ENCODE peak calls at places on chromosomes 4 and X, in four cellular contexts. Y is SK-N-SH, G is GM12878, H is K562. N is an unnamed sample.

GRCh38 chr4:116358633-116359222 is 726.6 kb downstream of the TRAM1L1 start:
- DNase-seq in Y (peak; percentile 15), G (peak; percentile 44), H (peak; percentile 69), N (peak; percentile 83)

GRCh38 chrX:153568612-153569011 is 30.3 kb downstream of the CCNQ start:
- DNase-seq in Y (no peak), G (no peak), H (peak; percentile 11), N (peak; percentile 24)

GRCh38 chr4:143344011-143344410 is 7.3 kb downstream of the GAB1 start:
- DNase-seq in Y (no peak), G (no peak), H (no peak), N (no peak)

GRCh38 chr4:53128959-53129358 is 236.9 kb downstream of the SCFD2 start:
- DNase-seq in Y (no peak), G (no peak), H (no peak), N (no peak)

GRCh38 chr4:113869743-113870375 is 108.3 kb upstream of the CAMK2D start:
- DNase-seq in Y (no peak), G (peak; percentile 54), H (no peak), N (no peak)

GRCh38 chrX:39854772-39855747 is 242.7 kb downstream of the BCOR start:
- DNase-seq in Y (no peak), G (peak; percentile 82), H (no peak), N (no peak)

GRCh38 chrX:71664889-71665491 is 2.4 kb upstream of the LOC101059915 start:
- DNase-seq in Y (no peak), G (no peak), H (no peak), N (no peak)

GRCh38 chr4:52873861-52874343 is 11.8 kb downstream of the RASL11B start:
- DNase-seq in Y (no peak), G (no peak), H (no peak), N (peak; percentile 72)

GRCh38 chr4:26127851-26128337 is 192.9 kb upstream of the RBPJ start:
- DNase-seq in Y (no peak), G (no peak), H (no peak), N (no peak)

GRCh38 chr4:74942251-74942917 is 9.5 kb downstream of the PARM1 start:
- DNase-seq in Y (no peak), G (no peak), H (no peak), N (no peak)

GRCh38 chrX:107902721-107903120 is 77.1 kb downstream of the MID2 start:
- DNase-seq in Y (no peak), G (no peak), H (no peak), N (no peak)

GRCh38 chrX:39692796-39693195 is 405.0 kb downstream of the BCOR start:
- DNase-seq in Y (no peak), G (no peak), H (no peak), N (no peak)

GRCh38 chrX:38817004-38817703 is 15.9 kb downstream of the MID1IP1 start:
- DNase-seq in Y (no peak), G (no peak), H (peak; percentile 56), N (peak; percentile 21)

GRCh38 chr4:87819281-87819919 is 13.4 kb upstream of the MEPE start:
- DNase-seq in Y (no peak), G (no peak), H (peak; percentile 54), N (peak; percentile 23)

GRCh38 chrX:154541896-154542722 is 4.5 kb downstream of the G6PD start:
- DNase-seq in Y (no peak), G (no peak), H (peak; percentile 96), N (no peak)

GRCh38 chr4:87232241-87232640 is 11.8 kb upstream of the KLHL8 start:
- DNase-seq in Y (no peak), G (no peak), H (no peak), N (no peak)

GRCh38 chr4:74930166-74930565 is 2.8 kb upstream of the PARM1 start:
- DNase-seq in Y (no peak), G (no peak), H (no peak), N (no peak)

GRCh38 chr4:39467470-39467869 is 8.6 kb downstream of the LIAS start:
- DNase-seq in Y (no peak), G (no peak), H (no peak), N (no peak)

GRCh38 chr4:39470402-39470801 is 11.5 kb downstream of the LIAS start:
- DNase-seq in Y (no peak), G (no peak), H (no peak), N (no peak)

GRCh38 chr4:39466747-39467146 is 7.9 kb downstream of the LIAS start:
- DNase-seq in Y (no peak), G (no peak), H (no peak), N (no peak)

GRCh38 chr4:39472396-39472795 is 13.5 kb downstream of the LIAS start:
- DNase-seq in Y (no peak), G (no peak), H (no peak), N (no peak)

DNA sequence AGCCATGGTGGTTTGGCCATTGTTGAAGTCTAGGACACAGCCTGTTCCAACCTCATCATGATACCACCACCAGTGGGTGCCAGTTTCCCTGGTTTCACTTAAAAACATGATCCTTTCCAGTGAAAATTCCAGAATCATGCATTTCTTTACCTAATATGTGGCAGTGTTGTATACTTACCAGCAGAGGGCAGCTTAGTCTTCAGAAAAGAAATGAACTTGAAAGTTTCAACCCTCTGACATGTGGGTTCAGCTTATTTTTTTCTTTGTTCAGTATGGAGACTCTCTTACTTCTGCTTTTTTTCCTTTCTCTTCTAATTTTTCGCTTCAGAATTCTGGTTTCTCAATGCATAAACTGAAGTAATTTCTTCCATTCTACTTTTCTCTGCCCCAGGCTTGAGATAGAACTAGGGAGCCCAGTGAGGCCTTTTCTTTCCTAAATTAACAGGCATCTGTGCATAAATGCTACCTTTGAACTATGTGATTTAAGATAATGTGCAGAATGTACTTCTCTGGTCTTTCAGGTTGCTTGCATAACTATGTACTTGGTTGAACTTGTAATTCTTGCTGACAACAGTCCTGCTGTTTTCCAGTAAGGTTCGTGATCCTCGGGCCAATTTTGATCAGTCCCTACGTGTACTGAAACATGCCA is 10.7 kb downstream of the LIAS start:
- DNase-seq in Y (peak; percentile 62), G (peak; percentile 48), H (peak; percentile 67), N (peak; percentile 36)
- TF ChIP-seq USF1 in Y (no peak), G (no peak), H (no peak), N (no peak)

GRCh38 chrX:17078031-17078730 is 131.7 kb downstream of the REPS2 start:
- DNase-seq in Y (no peak), G (no peak), H (no peak), N (no peak)
- TF ChIP-seq USF1 in Y (no peak), G (no peak), H (no peak), N (no peak)

DNA sequence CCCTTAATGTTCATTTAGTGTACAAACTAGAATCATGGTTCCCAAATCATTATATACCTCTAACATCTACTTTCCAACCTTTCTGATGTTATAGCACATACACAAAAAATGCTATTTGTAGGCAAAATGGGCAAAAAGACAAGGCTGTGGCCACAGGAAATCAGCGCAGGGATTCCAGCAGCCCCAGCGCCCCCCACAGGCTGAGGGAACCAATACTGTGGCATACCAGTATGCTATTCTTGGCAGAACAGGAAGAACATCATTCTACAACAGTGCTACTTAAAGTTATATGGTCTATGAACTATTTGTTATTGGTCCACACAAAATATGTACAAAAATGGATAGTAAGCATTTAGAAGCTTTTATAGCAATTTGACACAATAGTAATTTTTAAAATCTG is 25.3 kb downstream of the STEEP1 start:
- DNase-seq in Y (no peak), G (no peak), H (peak; percentile 15), N (peak; percentile 32)
- TF ChIP-seq USF1 in Y (no peak), G (no peak), H (no peak), N (no peak)

DNA sequence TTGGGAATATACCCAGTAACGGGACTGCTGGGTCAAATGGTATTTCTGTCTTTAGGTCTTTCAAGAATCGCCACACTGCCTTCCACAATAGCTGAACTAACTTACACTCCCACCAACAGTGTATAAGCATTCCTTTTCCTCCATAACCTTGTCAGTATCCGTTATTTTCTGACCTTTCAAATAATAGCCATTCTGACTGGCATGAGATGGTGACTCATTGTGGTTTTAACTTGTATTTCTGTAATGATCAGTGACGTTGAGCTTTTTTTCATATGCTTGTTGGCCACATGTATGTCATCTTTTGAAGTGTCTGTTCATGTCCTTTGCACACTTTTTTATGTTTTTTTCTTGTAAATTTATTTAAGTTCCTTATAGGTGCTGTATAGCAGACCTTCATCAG is 81.2 kb downstream of the ADAM29 start:
- DNase-seq in Y (no peak), G (no peak), H (no peak), N (no peak)
- TF ChIP-seq USF1 in Y (no peak), G (no peak), H (no peak), N (no peak)

DNA sequence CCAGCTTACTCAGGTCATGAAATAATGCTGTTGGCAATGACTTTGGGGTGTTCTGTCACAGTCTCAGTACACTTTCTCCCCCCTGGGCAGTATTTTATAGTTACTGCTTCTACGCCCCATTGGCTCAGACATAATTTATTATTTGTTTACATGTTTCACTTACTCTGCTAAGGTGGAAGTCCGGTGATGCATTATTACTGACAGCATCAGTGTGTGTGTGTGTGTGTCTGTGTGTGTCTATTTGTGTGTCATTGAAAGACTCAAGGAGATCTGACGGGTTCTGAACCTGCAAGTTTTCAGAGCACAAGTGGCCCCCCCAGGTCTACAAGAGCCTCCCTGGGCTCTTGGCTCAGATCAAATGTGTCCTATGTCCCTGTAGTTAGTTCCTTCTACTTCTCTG is 283.5 kb upstream of the GATB start:
- DNase-seq in Y (no peak), G (no peak), H (no peak), N (no peak)
- TF ChIP-seq USF1 in Y (no peak), G (no peak), H (no peak), N (no peak)